ENCODE peak calls at places on chromosome 21, in nine cellular contexts. Z is naive thymus-derived CD4-positive, alpha-beta T cell; H is CD4-positive, alpha-beta memory T cell; W is ovary; B is mesendoderm; I is neural progenitor cell; L is uterus; G is heart left ventricle; R is adrenal gland. S is an unnamed sample. For H3K27me3, the result is how much of the 10 kb centered on the place peaks cover.

GRCh38 chr21:21111309-21111920 is 113.2 kb downstream of the NCAM2 start:
- DNase-seq in Z (no peak), H (no peak), W (no peak), B (peak), I (peak), L (no peak), G (no peak), R (no peak), S (no peak)

GRCh38 chr21:23968008-23968407 is 1639.3 kb downstream of the MRPL39 start:
- DNase-seq in Z (no peak), H (no peak), W (no peak), B (no peak), I (no peak), L (no peak), G (no peak), R (no peak), S (no peak)

GRCh38 chr21:14545906-14546480 is at the start of gene SAMSN1:
- DNase-seq in Z (peak), H (peak), W (no peak), B (no peak), I (no peak), L (no peak), G (no peak), R (peak), S (peak)

GRCh38 chr21:14259669-14260458 is 43.9 kb downstream of the RBM11 start:
- DNase-seq in Z (peak), H (peak), W (no peak), B (peak), I (peak), L (no peak), G (no peak), R (no peak), S (no peak)

GRCh38 chr21:17466166-17466565 is 46.7 kb upstream of the CXADR start:
- DNase-seq in Z (no peak), H (no peak), W (no peak), B (peak), I (no peak), L (no peak), G (no peak), R (peak), S (no peak)

GRCh38 chr21:36260030-36260787 is 59.8 kb upstream of the MORC3 start:
- DNase-seq in Z (peak), H (peak), W (no peak), B (peak), I (peak), L (peak), G (peak), R (peak), S (no peak)

GRCh38 chr21:36825683-36826082 is 126.8 kb downstream of the SIM2 start:
- DNase-seq in Z (no peak), H (no peak), W (no peak), B (no peak), I (no peak), L (no peak), G (no peak), R (no peak), S (no peak)

GRCh38 chr21:36542312-36543101 is 62.6 kb upstream of the CLDN14 start:
- DNase-seq in Z (no peak), H (no peak), W (no peak), B (peak), I (peak), L (no peak), G (no peak), R (no peak), S (no peak)

GRCh38 chr21:43976661-43977060 is 35.4 kb upstream of the TRAPPC10 start:
- DNase-seq in Z (no peak), H (no peak), W (no peak), B (no peak), I (no peak), L (no peak), G (no peak), R (no peak), S (no peak)

GRCh38 chr21:25735895-25736597 is 1.3 kb downstream of the GABPA start:
- DNase-seq in Z (peak), H (peak), W (no peak), B (peak), I (peak), L (no peak), G (no peak), R (peak), S (no peak)

GRCh38 chr21:42541174-42541573 is 27.5 kb downstream of the SLC37A1 start:
- DNase-seq in Z (no peak), H (no peak), W (no peak), B (no peak), I (no peak), L (no peak), G (no peak), R (no peak), S (no peak)

GRCh38 chr21:43736224-43736883 is 17.4 kb downstream of the PDXK start:
- DNase-seq in Z (no peak), H (no peak), W (no peak), B (no peak), I (no peak), L (no peak), G (no peak), R (peak), S (no peak)

GRCh38 chr21:31879251-31879650 is 6.4 kb downstream of the HUNK start:
- DNase-seq in Z (no peak), H (no peak), W (no peak), B (no peak), I (no peak), L (no peak), G (no peak), R (no peak), S (no peak)

GRCh38 chr21:34715518-34715917 is 46.7 kb downstream of the CLIC6 start:
- DNase-seq in Z (no peak), H (no peak), W (no peak), B (no peak), I (no peak), L (no peak), G (no peak), R (no peak), S (no peak)

GRCh38 chr21:29504751-29505321 is 206.1 kb downstream of the BACH1 start:
- DNase-seq in Z (no peak), H (no peak), W (no peak), B (peak), I (no peak), L (no peak), G (no peak), R (no peak), S (no peak)
- H3K4me3 ChIP-seq in Z (no peak), H (no peak), W (no peak), B (no peak), I (no peak), L (no peak), G (no peak), R (no peak), S (no peak)

GRCh38 chr21:33109574-33110339 is 39.8 kb downstream of the OLIG1 start:
- DNase-seq in Z (peak), H (no peak), W (no peak), B (peak), I (peak), L (no peak), G (no peak), R (no peak), S (no peak)
- H3K27me3 ChIP-seq in Z (under half), H (under half), W (under half), B (under half), I (half or more), L (under half), G (half or more), R (half or more), S (under half)

GRCh38 chr21:46660505-46660904 is 25.0 kb downstream of the PRMT2 start:
- DNase-seq in Z (no peak), H (no peak), W (no peak), B (peak), I (no peak), L (no peak), G (no peak), R (no peak), S (no peak)

GRCh38 chr21:46662765-46663500 is 27.5 kb downstream of the PRMT2 start:
- DNase-seq in Z (no peak), H (no peak), W (no peak), B (no peak), I (no peak), L (no peak), G (no peak), R (no peak), S (no peak)

GRCh38 chr21:46661627-46662366 is 26.3 kb downstream of the PRMT2 start:
- DNase-seq in Z (no peak), H (no peak), W (peak), B (no peak), I (no peak), L (no peak), G (no peak), R (no peak), S (no peak)

GRCh38 chr21:46662367-46662654 is 26.8 kb downstream of the PRMT2 start:
- DNase-seq in Z (no peak), H (no peak), W (no peak), B (no peak), I (no peak), L (no peak), G (no peak), R (no peak), S (no peak)

GRCh38 chr21:46661211-46661625 is 25.7 kb downstream of the PRMT2 start:
- DNase-seq in Z (peak), H (peak), W (peak), B (peak), I (peak), L (peak), G (peak), R (peak), S (no peak)
- H3K4me3 ChIP-seq in Z (no peak), H (no peak), W (peak), B (no peak), I (peak), L (peak), G (peak), R (no peak), S (peak)

DNA sequence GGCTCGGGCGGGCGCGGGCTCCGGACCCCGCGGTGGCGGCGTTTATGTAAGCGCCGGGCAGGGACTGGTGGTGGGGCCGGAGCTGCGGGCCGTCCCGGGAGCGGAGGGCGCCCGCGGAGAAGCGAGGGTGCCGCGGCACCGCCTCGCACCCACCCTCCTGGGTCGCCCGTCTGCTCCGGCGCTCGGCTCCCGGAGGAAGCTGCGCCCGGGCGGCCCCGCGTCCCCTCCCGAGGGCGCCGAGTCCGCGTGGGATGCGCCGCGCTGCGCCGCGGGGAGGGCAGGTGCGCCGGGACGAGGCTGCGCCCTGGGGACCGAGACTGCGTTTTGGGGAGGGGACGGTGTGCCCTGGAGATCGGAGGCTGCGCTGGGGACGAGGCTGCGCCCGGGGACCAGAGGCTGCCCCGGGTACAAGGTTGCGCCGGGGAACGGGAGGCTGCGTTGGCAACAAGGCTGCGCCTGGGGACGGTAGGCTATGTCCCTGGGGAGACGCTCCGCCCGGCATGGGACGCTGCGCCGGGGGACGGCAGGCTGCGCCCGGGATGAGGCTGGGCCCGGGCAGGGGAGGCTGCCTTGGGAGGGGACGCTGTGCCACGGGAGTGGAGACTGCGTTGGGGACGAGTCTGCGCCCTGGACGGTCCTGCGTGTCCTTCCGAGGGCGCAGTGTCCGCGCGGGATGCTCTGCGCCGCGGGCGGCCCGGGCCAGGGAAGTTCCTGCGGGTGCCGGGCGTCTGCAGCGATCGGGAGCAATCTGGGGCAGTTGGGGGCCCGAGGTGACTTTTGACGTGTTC is 632 bp downstream of the ADARB1 start:
- DNase-seq in Z (no peak), H (peak), W (peak), B (peak), I (peak), L (no peak), G (no peak), R (peak), S (peak)
- H3K27me3 ChIP-seq in Z (under half), H (under half), W (under half), B (under half), I (under half), L (under half), G (under half), R (under half), S (under half)

S was measured in breast epithelium.